ENCODE peak calls at places on chromosomes 3 and 15, in seven cellular contexts. N, W, H, J, Y, F and X are unnamed samples.

GRCh38 chr3:53075743-53076140 is 29.9 kb upstream of the SFMBT1 start:
- DNase-seq in N (no peak), W (no peak), H (no peak), J (no peak), Y (no peak), F (no peak), X (no peak)

GRCh38 chr3:148084931-148085330 is 612.8 kb upstream of the AGTR1 start:
- DNase-seq in N (no peak), W (no peak), H (no peak), J (no peak), Y (peak), F (no peak), X (no peak)

GRCh38 chr3:72661115-72661457 is 187.2 kb downstream of the SHQ1 start:
- DNase-seq in N (no peak), W (no peak), H (no peak), J (no peak), Y (no peak), F (peak), X (no peak)

GRCh38 chr15:40096094-40096876 is 12.4 kb downstream of the BMF start:
- DNase-seq in N (no peak), W (no peak), H (no peak), J (no peak), Y (no peak), F (no peak), X (no peak)

GRCh38 chr3:2948882-2949281 is 161.3 kb downstream of the IL5RA start:
- DNase-seq in N (no peak), W (no peak), H (no peak), J (no peak), Y (no peak), F (no peak), X (no peak)

GRCh38 chr15:99486371-99487336 is 79.1 kb upstream of the MEF2A start:
- DNase-seq in N (no peak), W (no peak), H (no peak), J (no peak), Y (no peak), F (peak), X (no peak)

GRCh38 chr15:25905140-25905539 is 42.0 kb upstream of the ATP10A start:
- DNase-seq in N (peak), W (no peak), H (no peak), J (no peak), Y (peak), F (peak), X (no peak)

GRCh38 chr15:96421211-96421610 is 90.7 kb downstream of the NR2F2 start:
- DNase-seq in N (no peak), W (no peak), H (no peak), J (no peak), Y (peak), F (peak), X (no peak)

GRCh38 chr15:93076217-93076616 is 12.8 kb downstream of the RGMA start:
- DNase-seq in N (no peak), W (no peak), H (no peak), J (no peak), Y (no peak), F (no peak), X (no peak)

GRCh38 chr3:141241248-141242034 is 9.8 kb downstream of the PXYLP1 start:
- DNase-seq in N (no peak), W (no peak), H (no peak), J (no peak), Y (no peak), F (peak), X (no peak)

GRCh38 chr3:13125092-13126015 is 52.1 kb upstream of the IQSEC1 start:
- DNase-seq in N (no peak), W (no peak), H (no peak), J (no peak), Y (no peak), F (no peak), X (no peak)

GRCh38 chr15:78507831-78508160 is 419 bp downstream of the HYKK start:
- DNase-seq in N (no peak), W (no peak), H (no peak), J (no peak), Y (no peak), F (no peak), X (no peak)

GRCh38 chr3:136042608-136043221 is 77.2 kb downstream of the PPP2R3A start:
- DNase-seq in N (no peak), W (peak), H (no peak), J (no peak), Y (peak), F (peak), X (no peak)

GRCh38 chr3:155701882-155702465 is 42.9 kb downstream of the PLCH1 start:
- DNase-seq in N (no peak), W (peak), H (no peak), J (no peak), Y (peak), F (peak), X (peak)

GRCh38 chr3:139308156-139309017 is 35.4 kb upstream of the MRPS22 start:
- DNase-seq in N (no peak), W (no peak), H (no peak), J (no peak), Y (no peak), F (no peak), X (no peak)

GRCh38 chr3:9778102-9778501 is 8.4 kb upstream of the CAMK1 start:
- DNase-seq in N (peak), W (no peak), H (no peak), J (no peak), Y (peak), F (peak), X (no peak)

GRCh38 chr3:157174265-157174615 is 14.3 kb upstream of the CCNL1 start:
- DNase-seq in N (peak), W (no peak), H (no peak), J (no peak), Y (peak), F (no peak), X (peak)

GRCh38 chr3:157176108-157176507 is 16.2 kb upstream of the CCNL1 start:
- DNase-seq in N (no peak), W (no peak), H (no peak), J (no peak), Y (no peak), F (peak), X (no peak)

GRCh38 chr3:188602620-188603019 is 448.7 kb downstream of the LPP start:
- DNase-seq in N (no peak), W (no peak), H (no peak), J (no peak), Y (no peak), F (no peak), X (no peak)